ENCODE peak calls at places on chromosomes 12 and 14, in nine cellular contexts. J is mammary epithelial cell, G is stomach, W is fibroblast of the aortic adventitia, S is small intestine, A is astrocyte of the cerebellum, O is suprapubic skin, M is neural progenitor cell, K is colonic mucosa. Y is an unnamed sample.

GRCh38 chr12:67069451-67070306 is 199.5 kb upstream of the CAND1 start:
- DNase-seq in G (peak), K (peak), A (no peak), M (peak), J (peak), W (no peak), S (peak), O (no peak), Y (no peak)

GRCh38 chr12:75881910-75882309 is 149.7 kb downstream of the PHLDA1 start:
- DNase-seq in A (no peak), G (no peak), S (no peak), K (no peak), W (peak), J (no peak), M (no peak), O (no peak), Y (no peak)

GRCh38 chr12:50219544-50219943 is 52.4 kb upstream of the CERS5 start:
- DNase-seq in G (no peak), S (no peak), J (no peak), W (no peak), O (no peak), K (no peak), A (no peak), M (no peak), Y (no peak)

GRCh38 chr12:92551853-92552397 is 150.9 kb upstream of the PLEKHG7 start:
- DNase-seq in W (peak), O (no peak), J (peak), A (no peak), S (peak), K (no peak), G (no peak), M (no peak), Y (no peak)

GRCh38 chr14:94460631-94461416 is 8.2 kb upstream of the SERPINA11 start:
- DNase-seq in K (no peak), M (no peak), S (no peak), W (no peak), G (no peak), A (no peak), J (no peak), O (peak), Y (no peak)

GRCh38 chr14:69539631-69540410 is 34.9 kb downstream of the CCDC177 start:
- DNase-seq in J (peak), A (no peak), G (peak), K (no peak), W (peak), O (no peak), S (no peak), M (no peak), Y (no peak)

GRCh38 chr12:52203126-52203921 is 11.5 kb upstream of the KRT80 start:
- DNase-seq in K (no peak), J (peak), A (no peak), M (peak), G (peak), O (no peak), S (peak), W (peak), Y (peak)

GRCh38 chr12:112705037-112705632 is 86.4 kb upstream of the RPH3A start:
- DNase-seq in W (no peak), G (no peak), S (no peak), M (peak), J (peak), O (no peak), A (no peak), K (no peak), Y (no peak)

GRCh38 chr14:50955373-50956043 is 11.2 kb upstream of the PYGL start:
- DNase-seq in W (peak), G (no peak), M (peak), J (peak), K (peak), O (no peak), S (peak), A (peak), Y (peak)

GRCh38 chr12:94174576-94174975 is 26.2 kb downstream of the PLXNC1 start:
- DNase-seq in A (no peak), S (no peak), W (no peak), J (no peak), K (no peak), O (no peak), M (no peak), G (no peak), Y (no peak)

GRCh38 chr12:131261906-131262305 is 308.2 kb downstream of the ADGRD1 start:
- DNase-seq in K (no peak), S (no peak), W (no peak), J (no peak), G (no peak), M (no peak), O (no peak), A (no peak), Y (no peak)

GRCh38 chr14:50531595-50532501 is 521 bp downstream of the MAP4K5 start:
- DNase-seq in W (peak), M (peak), S (peak), G (peak), J (peak), A (no peak), O (peak), K (peak), Y (peak)

GRCh38 chr12:93058280-93058679 is 129.2 kb upstream of the EEA1 start:
- DNase-seq in S (no peak), A (no peak), O (no peak), W (no peak), M (no peak), J (no peak), G (no peak), K (no peak), Y (no peak)

GRCh38 chr12:24596768-24597388 is 352.0 kb downstream of the BCAT1 start:
- DNase-seq in M (peak), S (peak), J (peak), K (no peak), W (peak), O (no peak), A (peak), G (no peak), Y (no peak)

GRCh38 chr12:104668274-104668718 is 211.5 kb downstream of the CHST11 start:
- DNase-seq in M (no peak), W (peak), O (no peak), J (no peak), S (peak), A (no peak), K (peak), G (no peak), Y (no peak)

GRCh38 chr14:90177537-90178189 is 78.7 kb upstream of the PSMC1 start:
- DNase-seq in J (no peak), A (no peak), W (peak), O (no peak), S (no peak), K (no peak), G (no peak), M (no peak), Y (no peak)

GRCh38 chr14:90742709-90743108 is 73.5 kb downstream of the TTC7B start:
- DNase-seq in G (no peak), M (no peak), S (no peak), O (no peak), K (no peak), W (peak), J (no peak), A (no peak), Y (no peak)

GRCh38 chr14:101227611-101228594 is 324.4 kb upstream of the RTL1 start:
- DNase-seq in A (no peak), J (no peak), G (no peak), S (no peak), W (no peak), O (no peak), K (peak), M (no peak), Y (no peak)

GRCh38 chr12:90842477-90842876 is 112.5 kb downstream of the CCER1 start:
- DNase-seq in K (no peak), G (no peak), J (peak), W (no peak), S (no peak), O (no peak), M (no peak), A (no peak), Y (no peak)

GRCh38 chr14:42011221-42011620 is 404.5 kb downstream of the LRFN5 start:
- DNase-seq in A (no peak), K (no peak), O (no peak), G (no peak), W (no peak), S (no peak), M (no peak), J (no peak), Y (no peak)

GRCh38 chr12:19222566-19222965 is 93.0 kb downstream of the PLEKHA5 start:
- DNase-seq in M (no peak), S (no peak), W (no peak), G (no peak), K (no peak), J (no peak), O (no peak), A (no peak), Y (no peak)

GRCh38 chr12:120346681-120347080 is 19.1 kb upstream of the PLA2G1B start:
- DNase-seq in J (no peak), S (no peak), W (no peak), O (no peak), K (no peak), A (no peak), G (no peak), M (no peak), Y (no peak)

GRCh38 chr12:129101404-129101803 is 248.1 kb downstream of the GLT1D1 start:
- DNase-seq in A (no peak), O (no peak), K (no peak), M (peak), W (no peak), G (no peak), J (no peak), S (no peak), Y (no peak)

GRCh38 chr14:75495882-75496281 is 26.4 kb upstream of the BATF start:
- DNase-seq in G (no peak), M (no peak), K (no peak), J (no peak), S (no peak), A (no peak), O (no peak), W (no peak), Y (no peak)

GRCh38 chr14:99250636-99251208 is 21.3 kb downstream of the BCL11B start:
- DNase-seq in J (no peak), M (no peak), K (no peak), S (no peak), G (no peak), A (no peak), W (no peak), O (no peak), Y (no peak)

GRCh38 chr12:65918057-65918456 is 93.8 kb downstream of the HMGA2 start:
- DNase-seq in K (no peak), W (no peak), O (no peak), J (no peak), G (no peak), S (no peak), M (no peak), A (no peak), Y (no peak)

GRCh38 chr14:75783602-75784313 is 122.7 kb downstream of the TTLL5 start:
- DNase-seq in K (no peak), A (no peak), W (no peak), S (no peak), O (no peak), J (no peak), G (no peak), M (no peak), Y (no peak)

GRCh38 chr14:103014466-103015319 is 42.7 kb downstream of the CDC42BPB start:
- DNase-seq in S (no peak), A (peak), O (no peak), M (peak), J (peak), W (peak), K (no peak), G (no peak), Y (no peak)

GRCh38 chr14:103016594-103016993 is 40.8 kb downstream of the CDC42BPB start:
- DNase-seq in O (no peak), S (no peak), W (no peak), M (no peak), A (no peak), K (no peak), G (no peak), J (no peak), Y (peak)

GRCh38 chr14:103016071-103016470 is 41.3 kb downstream of the CDC42BPB start:
- DNase-seq in O (no peak), W (no peak), J (no peak), G (no peak), M (no peak), S (no peak), K (no peak), A (no peak), Y (peak)

GRCh38 chr14:103013028-103013427 is 44.3 kb downstream of the CDC42BPB start:
- DNase-seq in K (no peak), S (no peak), A (no peak), G (no peak), M (no peak), W (no peak), O (no peak), J (no peak), Y (peak)

DNA sequence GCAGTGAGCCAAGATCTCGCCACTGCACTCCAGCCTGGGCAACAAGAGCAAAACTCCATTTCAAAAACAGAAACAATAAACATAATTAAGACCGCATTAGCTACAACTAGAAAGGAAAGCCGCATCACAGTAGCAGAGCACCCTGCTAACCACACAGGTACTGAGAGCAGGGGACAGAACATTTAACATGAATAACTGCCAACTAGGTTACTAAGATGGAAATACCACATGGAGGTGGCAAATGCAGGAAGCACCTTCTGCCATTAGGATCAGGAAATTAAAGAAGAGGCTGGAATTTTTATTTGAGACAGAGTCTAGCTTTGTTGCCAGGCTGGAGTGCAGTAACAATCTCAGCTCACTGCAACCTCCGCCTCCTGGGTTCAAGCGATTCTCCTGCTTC is 41.9 kb downstream of the CDC42BPB start:
- DNase-seq in A (no peak), K (no peak), M (no peak), G (no peak), W (no peak), O (no peak), S (no peak), J (no peak), Y (no peak)
- H3K4me3 ChIP-seq in A (no peak), K (no peak), M (peak), G (no peak), W (no peak), O (no peak), S (no peak), J (no peak), Y (no peak)

DNA sequence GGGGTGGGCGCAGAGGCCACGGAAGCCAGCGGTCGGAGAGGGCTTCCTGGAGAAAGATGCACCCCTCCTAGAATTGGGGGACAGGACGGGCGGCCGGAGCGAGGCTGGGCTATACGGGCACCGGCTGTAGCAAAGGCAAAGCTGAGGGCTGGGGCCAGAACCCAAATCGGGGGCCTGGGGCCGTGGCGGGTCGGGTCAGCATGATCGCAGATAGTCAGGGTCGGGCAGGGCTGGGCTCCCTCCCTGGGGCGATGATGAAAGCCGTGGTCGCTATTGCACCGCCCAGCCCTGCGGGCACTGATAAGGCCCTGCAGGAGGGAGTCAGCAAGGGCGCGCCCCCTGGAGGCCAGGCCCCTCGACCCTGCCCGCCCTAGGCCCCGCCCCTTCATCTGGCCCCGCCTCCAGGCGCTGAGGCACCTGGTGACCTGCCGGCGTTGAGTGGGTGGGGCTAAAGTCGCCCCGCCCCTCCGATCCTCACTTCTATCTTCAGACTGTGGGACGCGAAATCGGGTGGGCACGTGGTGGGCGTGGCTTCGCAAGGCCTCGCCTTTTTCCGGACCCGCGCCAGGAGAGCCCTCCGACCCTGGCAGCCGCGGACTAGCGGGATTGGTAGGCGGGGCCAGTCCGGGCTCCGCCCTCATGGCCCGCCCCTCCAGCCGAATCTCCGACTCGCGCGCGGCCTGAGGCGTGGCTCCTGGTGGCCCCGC is 421 bp upstream of the SH2B3 start:
- DNase-seq in G (peak), J (peak), O (peak), A (peak), K (peak), S (peak), M (peak), W (peak), Y (peak)
- H3K4me3 ChIP-seq in G (peak), J (peak), O (peak), A (peak), K (peak), S (peak), M (peak), W (peak), Y (peak)

DNA sequence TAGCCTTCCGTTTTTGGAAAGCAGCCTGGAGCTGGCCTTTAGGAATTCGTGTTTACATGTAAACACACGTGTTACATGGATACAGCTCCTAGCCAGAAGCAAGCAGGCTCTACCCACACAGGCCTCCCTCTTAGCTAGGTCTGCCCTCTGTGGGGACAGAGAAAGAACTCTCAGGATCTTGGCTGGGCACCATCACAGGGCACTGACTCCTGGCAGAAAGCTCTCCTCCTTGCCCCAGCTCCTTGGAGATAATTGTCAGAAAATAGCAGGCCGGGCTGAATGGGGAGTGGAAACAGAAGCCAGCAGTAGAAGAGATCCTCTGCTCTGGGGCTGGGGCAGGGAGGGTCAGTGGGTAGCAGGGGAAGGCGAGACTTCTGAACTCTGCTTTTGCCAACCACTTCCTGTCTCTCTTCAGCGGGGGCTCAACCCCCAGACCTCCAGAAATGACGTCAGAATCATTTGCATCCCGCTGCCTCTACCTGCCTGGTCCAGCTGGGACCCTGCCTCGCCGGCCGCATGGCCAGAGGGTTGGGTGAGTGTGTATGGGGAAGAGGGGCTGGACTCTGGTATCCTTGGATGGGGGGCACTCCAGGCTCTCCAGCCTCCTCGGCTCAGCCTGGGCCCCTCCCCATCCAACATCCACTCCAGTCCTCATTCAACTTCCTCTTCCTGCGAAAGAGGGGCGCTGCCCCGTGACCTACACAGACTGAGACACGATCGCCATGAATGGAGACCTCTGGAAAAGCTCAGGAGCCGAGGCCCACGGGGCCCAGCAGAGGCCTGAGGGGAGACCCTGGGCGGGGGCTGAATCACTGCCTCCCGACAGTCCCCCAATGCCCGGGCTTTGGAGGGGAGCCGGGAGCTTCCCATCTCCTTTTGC is 650 bp upstream of the HOXC4 start:
- DNase-seq in J (no peak), S (no peak), G (no peak), K (no peak), M (no peak), W (no peak), A (no peak), O (no peak), Y (no peak)
- H3K4me3 ChIP-seq in J (peak), S (peak), G (peak), K (peak), M (peak), W (peak), A (peak), O (peak), Y (peak)

DNA sequence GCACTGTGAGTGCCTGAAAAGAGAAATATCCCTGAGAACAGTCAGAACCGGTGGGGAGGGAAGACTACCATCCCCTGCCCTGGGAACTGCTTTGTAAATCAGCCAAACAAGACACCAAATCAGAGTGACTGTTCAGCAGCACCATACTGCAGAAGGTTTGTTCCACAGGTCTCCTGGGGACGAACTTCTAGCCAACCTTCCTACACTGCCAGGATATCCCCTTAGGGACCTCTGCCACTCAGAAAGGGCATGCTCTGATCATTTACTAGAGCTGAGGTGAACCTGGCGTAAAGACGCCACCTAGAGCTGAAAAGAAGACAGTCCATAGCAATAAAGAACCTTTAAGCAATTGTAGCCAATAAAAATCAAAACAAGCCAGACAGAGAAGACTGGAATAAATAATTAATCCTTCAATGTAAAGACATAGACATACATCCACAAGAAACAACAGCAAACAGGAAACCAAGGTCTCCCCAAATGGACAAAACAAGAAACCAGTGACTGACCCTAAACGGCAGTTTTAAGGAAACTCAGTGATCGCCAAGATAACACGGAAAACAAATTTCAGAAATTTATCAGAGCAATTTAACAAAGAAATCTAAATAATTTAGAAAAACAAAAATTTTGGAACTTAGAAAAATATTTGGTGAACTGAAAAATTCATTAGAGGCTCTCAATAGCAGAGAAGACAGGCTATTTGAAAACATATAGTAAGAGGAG is 228.1 kb upstream of the AMIGO2 start:
- DNase-seq in S (peak), J (peak), M (peak), W (peak), G (peak), O (no peak), A (peak), K (peak), Y (peak)
- H3K4me3 ChIP-seq in S (no peak), J (no peak), M (no peak), W (no peak), G (no peak), O (peak), A (no peak), K (no peak), Y (no peak)

DNA sequence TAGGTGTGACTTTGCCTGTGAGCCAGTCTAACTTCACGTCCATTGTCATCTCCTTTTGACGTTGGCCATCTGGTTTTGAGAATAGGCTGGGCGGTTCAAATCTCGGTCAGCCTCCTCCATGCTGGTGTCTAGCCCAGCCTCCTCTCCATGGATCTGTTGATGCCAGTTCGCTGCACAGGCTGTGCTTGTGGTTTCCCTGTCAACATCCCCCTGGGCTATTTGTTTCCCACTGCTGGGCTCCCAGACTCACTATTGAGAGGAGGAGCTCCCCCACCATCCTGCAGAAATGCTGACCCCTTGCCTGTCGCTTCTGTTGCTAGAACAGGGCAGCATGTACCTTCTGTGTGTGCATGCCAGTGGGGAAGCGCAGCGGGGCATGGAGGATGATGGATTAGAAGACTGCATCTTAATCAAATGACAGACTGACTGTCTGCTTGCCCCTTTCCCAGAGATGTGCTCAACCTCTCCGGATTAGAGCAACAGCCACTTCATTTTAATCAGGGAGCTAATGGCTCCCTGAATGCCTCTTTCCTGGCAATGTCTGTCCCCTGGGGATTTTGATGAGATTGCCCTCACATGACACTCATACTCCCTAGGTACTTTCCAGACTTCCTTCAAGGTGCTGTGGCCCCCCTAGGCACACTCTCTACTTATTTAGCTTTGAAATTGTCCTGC is 170.6 kb downstream of the TSPAN9 start:
- DNase-seq in M (no peak), K (no peak), W (no peak), S (no peak), G (no peak), A (no peak), J (no peak), O (no peak), Y (no peak)
- H3K4me3 ChIP-seq in M (no peak), K (no peak), W (no peak), S (no peak), G (no peak), A (no peak), J (no peak), O (no peak), Y (no peak)

Y was measured in breast epithelium.